ENCODE peak calls at places on chromosomes 3 and 15, in nine cellular contexts. One of them, this sample, is unnamed.

GRCh38 chr3:24678441-24678865 is 183.8 kb upstream of the THRB start:
- DNase-seq in stimulated activated CD8-positive, alpha-beta memory T cell treated with anti-CD3 and anti-CD28 coated beads, Interleukin-12 subunit alpha, Interleukin-12 subunit beta, amount 100 ng/mL, for 1 hour: no peak
- DNase-seq in mucosa of gallbladder: no peak
- DNase-seq in activated CD4-positive, alpha-beta memory T cell treated with anti-CD3 and anti-CD28 coated beads, Interleukin-2, amount 10 ng/mL, durations not matched to agents 7 days and 5 days: peak
- DNase-seq in DMS53: no peak
- DNase-seq in AG04449: no peak
- DNase-seq in MV-4-11: peak
- DNase-seq in SW480: peak
- DNase-seq in mesothelial cell of epicardium: no peak
- DNase-seq in this sample: peak

GRCh38 chr3:127851899-127852298 is 29.6 kb upstream of the MGLL start:
- DNase-seq in stimulated activated CD8-positive, alpha-beta memory T cell treated with anti-CD3 and anti-CD28 coated beads, Interleukin-12 subunit alpha, Interleukin-12 subunit beta, amount 100 ng/mL, for 1 hour: no peak
- DNase-seq in mucosa of gallbladder: no peak
- DNase-seq in activated CD4-positive, alpha-beta memory T cell treated with anti-CD3 and anti-CD28 coated beads, Interleukin-2, amount 10 ng/mL, durations not matched to agents 7 days and 5 days: no peak
- DNase-seq in DMS53: no peak
- DNase-seq in AG04449: no peak
- DNase-seq in MV-4-11: no peak
- DNase-seq in SW480: no peak
- DNase-seq in mesothelial cell of epicardium: no peak
- DNase-seq in this sample: no peak

GRCh38 chr3:132641837-132642538 is 17.6 kb downstream of the ACAD11 start:
- DNase-seq in stimulated activated CD8-positive, alpha-beta memory T cell treated with anti-CD3 and anti-CD28 coated beads, Interleukin-12 subunit alpha, Interleukin-12 subunit beta, amount 100 ng/mL, for 1 hour: no peak
- DNase-seq in mucosa of gallbladder: no peak
- DNase-seq in activated CD4-positive, alpha-beta memory T cell treated with anti-CD3 and anti-CD28 coated beads, Interleukin-2, amount 10 ng/mL, durations not matched to agents 7 days and 5 days: no peak
- DNase-seq in DMS53: peak
- DNase-seq in AG04449: no peak
- DNase-seq in MV-4-11: peak
- DNase-seq in SW480: peak
- DNase-seq in mesothelial cell of epicardium: no peak
- DNase-seq in this sample: no peak

GRCh38 chr15:70521576-70522322 is 241.6 kb downstream of the UACA start:
- DNase-seq in stimulated activated CD8-positive, alpha-beta memory T cell treated with anti-CD3 and anti-CD28 coated beads, Interleukin-12 subunit alpha, Interleukin-12 subunit beta, amount 100 ng/mL, for 1 hour: no peak
- DNase-seq in mucosa of gallbladder: no peak
- DNase-seq in activated CD4-positive, alpha-beta memory T cell treated with anti-CD3 and anti-CD28 coated beads, Interleukin-2, amount 10 ng/mL, durations not matched to agents 7 days and 5 days: no peak
- DNase-seq in DMS53: no peak
- DNase-seq in AG04449: no peak
- DNase-seq in MV-4-11: no peak
- DNase-seq in SW480: no peak
- DNase-seq in mesothelial cell of epicardium: no peak
- DNase-seq in this sample: no peak

GRCh38 chr3:52422669-52423068 is 22.2 kb downstream of the SEMA3G start:
- DNase-seq in stimulated activated CD8-positive, alpha-beta memory T cell treated with anti-CD3 and anti-CD28 coated beads, Interleukin-12 subunit alpha, Interleukin-12 subunit beta, amount 100 ng/mL, for 1 hour: no peak
- DNase-seq in mucosa of gallbladder: no peak
- DNase-seq in activated CD4-positive, alpha-beta memory T cell treated with anti-CD3 and anti-CD28 coated beads, Interleukin-2, amount 10 ng/mL, durations not matched to agents 7 days and 5 days: no peak
- DNase-seq in DMS53: no peak
- DNase-seq in AG04449: no peak
- DNase-seq in MV-4-11: no peak
- DNase-seq in SW480: no peak
- DNase-seq in mesothelial cell of epicardium: no peak
- DNase-seq in this sample: no peak

GRCh38 chr3:98906230-98906629 is 4.7 kb upstream of the DCBLD2 start:
- DNase-seq in stimulated activated CD8-positive, alpha-beta memory T cell treated with anti-CD3 and anti-CD28 coated beads, Interleukin-12 subunit alpha, Interleukin-12 subunit beta, amount 100 ng/mL, for 1 hour: no peak
- DNase-seq in mucosa of gallbladder: no peak
- DNase-seq in activated CD4-positive, alpha-beta memory T cell treated with anti-CD3 and anti-CD28 coated beads, Interleukin-2, amount 10 ng/mL, durations not matched to agents 7 days and 5 days: no peak
- DNase-seq in DMS53: no peak
- DNase-seq in AG04449: peak
- DNase-seq in MV-4-11: no peak
- DNase-seq in SW480: no peak
- DNase-seq in mesothelial cell of epicardium: no peak
- DNase-seq in this sample: peak

GRCh38 chr15:93748710-93749109 is 482.7 kb upstream of the MCTP2 start:
- DNase-seq in stimulated activated CD8-positive, alpha-beta memory T cell treated with anti-CD3 and anti-CD28 coated beads, Interleukin-12 subunit alpha, Interleukin-12 subunit beta, amount 100 ng/mL, for 1 hour: no peak
- DNase-seq in mucosa of gallbladder: no peak
- DNase-seq in activated CD4-positive, alpha-beta memory T cell treated with anti-CD3 and anti-CD28 coated beads, Interleukin-2, amount 10 ng/mL, durations not matched to agents 7 days and 5 days: no peak
- DNase-seq in DMS53: no peak
- DNase-seq in AG04449: no peak
- DNase-seq in MV-4-11: no peak
- DNase-seq in SW480: no peak
- DNase-seq in mesothelial cell of epicardium: no peak
- DNase-seq in this sample: no peak

GRCh38 chr3:152076148-152076547 is 192.6 kb upstream of the MBNL1 start:
- DNase-seq in stimulated activated CD8-positive, alpha-beta memory T cell treated with anti-CD3 and anti-CD28 coated beads, Interleukin-12 subunit alpha, Interleukin-12 subunit beta, amount 100 ng/mL, for 1 hour: no peak
- DNase-seq in mucosa of gallbladder: no peak
- DNase-seq in activated CD4-positive, alpha-beta memory T cell treated with anti-CD3 and anti-CD28 coated beads, Interleukin-2, amount 10 ng/mL, durations not matched to agents 7 days and 5 days: no peak
- DNase-seq in DMS53: no peak
- DNase-seq in AG04449: no peak
- DNase-seq in MV-4-11: no peak
- DNase-seq in SW480: no peak
- DNase-seq in mesothelial cell of epicardium: no peak
- DNase-seq in this sample: no peak

GRCh38 chr15:88563638-88564037 is 17.2 kb upstream of the DET1 start:
- DNase-seq in stimulated activated CD8-positive, alpha-beta memory T cell treated with anti-CD3 and anti-CD28 coated beads, Interleukin-12 subunit alpha, Interleukin-12 subunit beta, amount 100 ng/mL, for 1 hour: no peak
- DNase-seq in mucosa of gallbladder: no peak
- DNase-seq in activated CD4-positive, alpha-beta memory T cell treated with anti-CD3 and anti-CD28 coated beads, Interleukin-2, amount 10 ng/mL, durations not matched to agents 7 days and 5 days: no peak
- DNase-seq in DMS53: no peak
- DNase-seq in AG04449: no peak
- DNase-seq in MV-4-11: no peak
- DNase-seq in SW480: no peak
- DNase-seq in mesothelial cell of epicardium: no peak
- DNase-seq in this sample: no peak

GRCh38 chr3:140456974-140457373 is 220.9 kb upstream of the TRIM42 start:
- DNase-seq in stimulated activated CD8-positive, alpha-beta memory T cell treated with anti-CD3 and anti-CD28 coated beads, Interleukin-12 subunit alpha, Interleukin-12 subunit beta, amount 100 ng/mL, for 1 hour: no peak
- DNase-seq in mucosa of gallbladder: no peak
- DNase-seq in activated CD4-positive, alpha-beta memory T cell treated with anti-CD3 and anti-CD28 coated beads, Interleukin-2, amount 10 ng/mL, durations not matched to agents 7 days and 5 days: no peak
- DNase-seq in DMS53: no peak
- DNase-seq in AG04449: no peak
- DNase-seq in MV-4-11: no peak
- DNase-seq in SW480: no peak
- DNase-seq in mesothelial cell of epicardium: no peak
- DNase-seq in this sample: no peak

GRCh38 chr3:32097768-32098167 is 8.7 kb upstream of the GPD1L start:
- DNase-seq in stimulated activated CD8-positive, alpha-beta memory T cell treated with anti-CD3 and anti-CD28 coated beads, Interleukin-12 subunit alpha, Interleukin-12 subunit beta, amount 100 ng/mL, for 1 hour: no peak
- DNase-seq in mucosa of gallbladder: no peak
- DNase-seq in activated CD4-positive, alpha-beta memory T cell treated with anti-CD3 and anti-CD28 coated beads, Interleukin-2, amount 10 ng/mL, durations not matched to agents 7 days and 5 days: no peak
- DNase-seq in DMS53: no peak
- DNase-seq in AG04449: no peak
- DNase-seq in MV-4-11: peak
- DNase-seq in SW480: no peak
- DNase-seq in mesothelial cell of epicardium: no peak
- DNase-seq in this sample: no peak

GRCh38 chr3:64122476-64122875 is 99.2 kb upstream of the PSMD6 start:
- DNase-seq in stimulated activated CD8-positive, alpha-beta memory T cell treated with anti-CD3 and anti-CD28 coated beads, Interleukin-12 subunit alpha, Interleukin-12 subunit beta, amount 100 ng/mL, for 1 hour: no peak
- DNase-seq in mucosa of gallbladder: no peak
- DNase-seq in activated CD4-positive, alpha-beta memory T cell treated with anti-CD3 and anti-CD28 coated beads, Interleukin-2, amount 10 ng/mL, durations not matched to agents 7 days and 5 days: no peak
- DNase-seq in DMS53: no peak
- DNase-seq in AG04449: no peak
- DNase-seq in MV-4-11: no peak
- DNase-seq in SW480: no peak
- DNase-seq in mesothelial cell of epicardium: no peak
- DNase-seq in this sample: no peak

GRCh38 chr3:139534992-139535879 is 4.3 kb downstream of the RBP1 start:
- DNase-seq in stimulated activated CD8-positive, alpha-beta memory T cell treated with anti-CD3 and anti-CD28 coated beads, Interleukin-12 subunit alpha, Interleukin-12 subunit beta, amount 100 ng/mL, for 1 hour: no peak
- DNase-seq in mucosa of gallbladder: peak
- DNase-seq in activated CD4-positive, alpha-beta memory T cell treated with anti-CD3 and anti-CD28 coated beads, Interleukin-2, amount 10 ng/mL, durations not matched to agents 7 days and 5 days: no peak
- DNase-seq in DMS53: no peak
- DNase-seq in AG04449: no peak
- DNase-seq in MV-4-11: no peak
- DNase-seq in SW480: peak
- DNase-seq in mesothelial cell of epicardium: no peak
- DNase-seq in this sample: no peak

GRCh38 chr15:35696767-35697231 is 150.8 kb upstream of the DPH6 start:
- DNase-seq in stimulated activated CD8-positive, alpha-beta memory T cell treated with anti-CD3 and anti-CD28 coated beads, Interleukin-12 subunit alpha, Interleukin-12 subunit beta, amount 100 ng/mL, for 1 hour: no peak
- DNase-seq in mucosa of gallbladder: no peak
- DNase-seq in activated CD4-positive, alpha-beta memory T cell treated with anti-CD3 and anti-CD28 coated beads, Interleukin-2, amount 10 ng/mL, durations not matched to agents 7 days and 5 days: no peak
- DNase-seq in DMS53: peak
- DNase-seq in AG04449: no peak
- DNase-seq in MV-4-11: no peak
- DNase-seq in SW480: peak
- DNase-seq in mesothelial cell of epicardium: no peak
- DNase-seq in this sample: peak

GRCh38 chr3:88984266-88984665 is 123.2 kb upstream of the EPHA3 start:
- DNase-seq in stimulated activated CD8-positive, alpha-beta memory T cell treated with anti-CD3 and anti-CD28 coated beads, Interleukin-12 subunit alpha, Interleukin-12 subunit beta, amount 100 ng/mL, for 1 hour: no peak
- DNase-seq in mucosa of gallbladder: no peak
- DNase-seq in activated CD4-positive, alpha-beta memory T cell treated with anti-CD3 and anti-CD28 coated beads, Interleukin-2, amount 10 ng/mL, durations not matched to agents 7 days and 5 days: no peak
- DNase-seq in DMS53: no peak
- DNase-seq in AG04449: no peak
- DNase-seq in MV-4-11: no peak
- DNase-seq in SW480: no peak
- DNase-seq in mesothelial cell of epicardium: no peak
- DNase-seq in this sample: no peak

GRCh38 chr15:63030101-63030528 is 12.4 kb upstream of the TPM1 start:
- DNase-seq in stimulated activated CD8-positive, alpha-beta memory T cell treated with anti-CD3 and anti-CD28 coated beads, Interleukin-12 subunit alpha, Interleukin-12 subunit beta, amount 100 ng/mL, for 1 hour: no peak
- DNase-seq in mucosa of gallbladder: no peak
- DNase-seq in activated CD4-positive, alpha-beta memory T cell treated with anti-CD3 and anti-CD28 coated beads, Interleukin-2, amount 10 ng/mL, durations not matched to agents 7 days and 5 days: no peak
- DNase-seq in DMS53: no peak
- DNase-seq in AG04449: no peak
- DNase-seq in MV-4-11: peak
- DNase-seq in SW480: no peak
- DNase-seq in mesothelial cell of epicardium: no peak
- DNase-seq in this sample: no peak

GRCh38 chr15:87269566-87269965 is 987.0 kb downstream of the NTRK3 start:
- DNase-seq in stimulated activated CD8-positive, alpha-beta memory T cell treated with anti-CD3 and anti-CD28 coated beads, Interleukin-12 subunit alpha, Interleukin-12 subunit beta, amount 100 ng/mL, for 1 hour: no peak
- DNase-seq in mucosa of gallbladder: no peak
- DNase-seq in activated CD4-positive, alpha-beta memory T cell treated with anti-CD3 and anti-CD28 coated beads, Interleukin-2, amount 10 ng/mL, durations not matched to agents 7 days and 5 days: no peak
- DNase-seq in DMS53: no peak
- DNase-seq in AG04449: no peak
- DNase-seq in MV-4-11: no peak
- DNase-seq in SW480: no peak
- DNase-seq in mesothelial cell of epicardium: no peak
- DNase-seq in this sample: no peak

GRCh38 chr15:89360294-89360971 is 25.8 kb upstream of the POLG start:
- DNase-seq in stimulated activated CD8-positive, alpha-beta memory T cell treated with anti-CD3 and anti-CD28 coated beads, Interleukin-12 subunit alpha, Interleukin-12 subunit beta, amount 100 ng/mL, for 1 hour: no peak
- DNase-seq in mucosa of gallbladder: no peak
- DNase-seq in activated CD4-positive, alpha-beta memory T cell treated with anti-CD3 and anti-CD28 coated beads, Interleukin-2, amount 10 ng/mL, durations not matched to agents 7 days and 5 days: no peak
- DNase-seq in DMS53: no peak
- DNase-seq in AG04449: no peak
- DNase-seq in MV-4-11: no peak
- DNase-seq in SW480: no peak
- DNase-seq in mesothelial cell of epicardium: no peak
- DNase-seq in this sample: no peak

GRCh38 chr15:78536134-78536533 is 4.1 kb upstream of the PSMA4 start:
- DNase-seq in stimulated activated CD8-positive, alpha-beta memory T cell treated with anti-CD3 and anti-CD28 coated beads, Interleukin-12 subunit alpha, Interleukin-12 subunit beta, amount 100 ng/mL, for 1 hour: no peak
- DNase-seq in mucosa of gallbladder: no peak
- DNase-seq in activated CD4-positive, alpha-beta memory T cell treated with anti-CD3 and anti-CD28 coated beads, Interleukin-2, amount 10 ng/mL, durations not matched to agents 7 days and 5 days: no peak
- DNase-seq in DMS53: no peak
- DNase-seq in AG04449: no peak
- DNase-seq in MV-4-11: peak
- DNase-seq in SW480: peak
- DNase-seq in mesothelial cell of epicardium: no peak
- DNase-seq in this sample: no peak

GRCh38 chr3:138359137-138359536 is 10.8 kb downstream of the MRAS start:
- DNase-seq in stimulated activated CD8-positive, alpha-beta memory T cell treated with anti-CD3 and anti-CD28 coated beads, Interleukin-12 subunit alpha, Interleukin-12 subunit beta, amount 100 ng/mL, for 1 hour: no peak
- DNase-seq in mucosa of gallbladder: no peak
- DNase-seq in activated CD4-positive, alpha-beta memory T cell treated with anti-CD3 and anti-CD28 coated beads, Interleukin-2, amount 10 ng/mL, durations not matched to agents 7 days and 5 days: no peak
- DNase-seq in DMS53: no peak
- DNase-seq in AG04449: no peak
- DNase-seq in MV-4-11: no peak
- DNase-seq in SW480: no peak
- DNase-seq in mesothelial cell of epicardium: no peak
- DNase-seq in this sample: no peak

GRCh38 chr3:43738305-43738704 is 47.6 kb downstream of the ABHD5 start:
- DNase-seq in stimulated activated CD8-positive, alpha-beta memory T cell treated with anti-CD3 and anti-CD28 coated beads, Interleukin-12 subunit alpha, Interleukin-12 subunit beta, amount 100 ng/mL, for 1 hour: no peak
- DNase-seq in mucosa of gallbladder: no peak
- DNase-seq in activated CD4-positive, alpha-beta memory T cell treated with anti-CD3 and anti-CD28 coated beads, Interleukin-2, amount 10 ng/mL, durations not matched to agents 7 days and 5 days: no peak
- DNase-seq in DMS53: no peak
- DNase-seq in AG04449: no peak
- DNase-seq in MV-4-11: no peak
- DNase-seq in SW480: no peak
- DNase-seq in mesothelial cell of epicardium: no peak
- DNase-seq in this sample: no peak

GRCh38 chr3:176734146-176734545 is 463.1 kb downstream of the TBL1XR1 start:
- DNase-seq in stimulated activated CD8-positive, alpha-beta memory T cell treated with anti-CD3 and anti-CD28 coated beads, Interleukin-12 subunit alpha, Interleukin-12 subunit beta, amount 100 ng/mL, for 1 hour: no peak
- DNase-seq in mucosa of gallbladder: no peak
- DNase-seq in activated CD4-positive, alpha-beta memory T cell treated with anti-CD3 and anti-CD28 coated beads, Interleukin-2, amount 10 ng/mL, durations not matched to agents 7 days and 5 days: no peak
- DNase-seq in DMS53: no peak
- DNase-seq in AG04449: no peak
- DNase-seq in MV-4-11: no peak
- DNase-seq in SW480: no peak
- DNase-seq in mesothelial cell of epicardium: no peak
- DNase-seq in this sample: no peak

GRCh38 chr3:67433109-67433508 is 221.3 kb downstream of the SUCLG2 start:
- DNase-seq in stimulated activated CD8-positive, alpha-beta memory T cell treated with anti-CD3 and anti-CD28 coated beads, Interleukin-12 subunit alpha, Interleukin-12 subunit beta, amount 100 ng/mL, for 1 hour: no peak
- DNase-seq in mucosa of gallbladder: no peak
- DNase-seq in activated CD4-positive, alpha-beta memory T cell treated with anti-CD3 and anti-CD28 coated beads, Interleukin-2, amount 10 ng/mL, durations not matched to agents 7 days and 5 days: no peak
- DNase-seq in DMS53: no peak
- DNase-seq in AG04449: no peak
- DNase-seq in MV-4-11: no peak
- DNase-seq in SW480: no peak
- DNase-seq in mesothelial cell of epicardium: no peak
- DNase-seq in this sample: no peak

This sample was measured in non-pigmented ciliary epithelial cell.